ENCODE peak calls at places on chromosomes 2 and 18, in four cellular contexts. C is heart left ventricle, M is breast epithelium, V is mammary epithelial cell. G is an unnamed sample.
A peak's percentile ranks its signal among the peaks of the same experiment; 100 is the strongest.

GRCh38 chr2:23549821-23550535 is 165.0 kb downstream of the KLHL29 start:
- DNase-seq in C (peak; percentile 27), M (no peak), V (no peak), G (no peak)

GRCh38 chr2:112887904-112888303 is 23.1 kb upstream of the IL37 start:
- DNase-seq in C (no peak), M (no peak), V (no peak), G (no peak)

GRCh38 chr2:42840141-42840540 is 47.8 kb upstream of the HAAO start:
- DNase-seq in C (no peak), M (no peak), V (no peak), G (no peak)

GRCh38 chr2:223779877-223780276 is 57.5 kb downstream of the AP1S3 start:
- DNase-seq in C (no peak), M (no peak), V (peak; percentile 44), G (no peak)

GRCh38 chr2:8352989-8353388 is 328.9 kb upstream of the ID2 start:
- DNase-seq in C (no peak), M (no peak), V (no peak), G (no peak)

GRCh38 chr2:45909677-45910191 is 258.3 kb downstream of the PRKCE start:
- DNase-seq in C (no peak), M (peak; percentile 73), V (peak; percentile 82), G (no peak)

GRCh38 chr2:121110924-121111323 is 174.1 kb downstream of the TFCP2L1 start:
- DNase-seq in C (no peak), M (no peak), V (no peak), G (no peak)

GRCh38 chr2:96831679-96832078 is 12.1 kb downstream of the ANKRD23 start:
- DNase-seq in C (no peak), M (no peak), V (no peak), G (no peak)

GRCh38 chr2:38507712-38508111 is 95.0 kb downstream of the HNRNPLL start:
- DNase-seq in C (no peak), M (no peak), V (no peak), G (no peak)

GRCh38 chr18:38940863-38941531 is 1375.4 kb upstream of the CELF4 start:
- DNase-seq in C (no peak), M (no peak), V (peak; percentile 98), G (no peak)

GRCh38 chr2:121925466-121925865 is 170.0 kb downstream of the TSN start:
- DNase-seq in C (no peak), M (no peak), V (peak; percentile 5), G (no peak)

GRCh38 chr2:114442545-114442944 is at the start of gene DPP10:
- DNase-seq in C (no peak), M (no peak), V (no peak), G (no peak)

GRCh38 chr2:31219131-31219969 is 2.0 kb upstream of the CAPN14 start:
- DNase-seq in C (no peak), M (no peak), V (no peak), G (no peak)

GRCh38 chr18:47936975-47937374 is 6.5 kb upstream of the SMAD2 start:
- DNase-seq in C (no peak), M (no peak), V (no peak), G (no peak)

GRCh38 chr2:237223208-237223861 is 137.6 kb downstream of the COPS8 start:
- DNase-seq in C (peak; percentile 74), M (no peak), V (peak; percentile 90), G (peak; percentile 91)

GRCh38 chr2:216696751-216697560 is 1.6 kb upstream of the IGFBP5 start:
- DNase-seq in C (no peak), M (no peak), V (peak; percentile 36), G (no peak)

GRCh38 chr2:224778474-224778877 is 62.3 kb upstream of the CCDC195 start:
- DNase-seq in C (no peak), M (no peak), V (peak; percentile 53), G (peak; percentile 19)

GRCh38 chr2:20118051-20118450 is 66.6 kb upstream of the LAPTM4A start:
- DNase-seq in C (no peak), M (no peak), V (no peak), G (no peak)

GRCh38 chr2:37324536-37324785 is 172 bp downstream of the PRKD3 start:
- DNase-seq in C (peak; percentile 91), M (peak; percentile 71), V (no peak), G (no peak)

GRCh38 chr2:122590524-122590923 is 835.1 kb downstream of the TSN start:
- DNase-seq in C (no peak), M (no peak), V (no peak), G (no peak)

GRCh38 chr2:85806358-85807118 is 52.7 kb downstream of the ATOH8 start:
- DNase-seq in C (no peak), M (no peak), V (no peak), G (no peak)

GRCh38 chr18:67426477-67426876 is 90.0 kb downstream of the DSEL start:
- DNase-seq in C (no peak), M (no peak), V (no peak), G (no peak)

GRCh38 chr2:12120281-12121150 is 374.1 kb downstream of the LPIN1 start:
- DNase-seq in C (no peak), M (no peak), V (no peak), G (peak; percentile 10)

GRCh38 chr2:208046686-208047085 is 21.4 kb upstream of the PLEKHM3 start:
- DNase-seq in C (no peak), M (no peak), V (no peak), G (no peak)

GRCh38 chr2:149394864-149395263 is 64.5 kb downstream of the LYPD6 start:
- DNase-seq in C (no peak), M (no peak), V (no peak), G (no peak)

GRCh38 chr2:30702694-30703093 is 104.6 kb downstream of the CAPN13 start:
- DNase-seq in C (no peak), M (no peak), V (no peak), G (no peak)

GRCh38 chr2:65638438-65638837 is 206.0 kb upstream of the SPRED2 start:
- DNase-seq in C (no peak), M (no peak), V (no peak), G (no peak)

GRCh38 chr2:206083602-206084467 is 2.1 kb downstream of the INO80D start:
- DNase-seq in C (no peak), M (no peak), V (peak; percentile 16), G (no peak)

GRCh38 chr18:62773691-62774090 is 58.4 kb downstream of the PHLPP1 start:
- DNase-seq in C (no peak), M (no peak), V (no peak), G (no peak)

GRCh38 chr2:144524190-144524957 is 4.5 kb upstream of the ZEB2 start:
- DNase-seq in C (peak; percentile 90), M (no peak), V (no peak), G (no peak)

GRCh38 chr2:46230115-46230571 is 67.1 kb upstream of the EPAS1 start:
- DNase-seq in C (peak; percentile 69), M (no peak), V (peak; percentile 49), G (no peak)

GRCh38 chr2:151176661-151177060 is 85.0 kb downstream of the RBM43 start:
- DNase-seq in C (no peak), M (no peak), V (no peak), G (no peak)

GRCh38 chr2:233184669-233185068 is 66.8 kb upstream of the ATG16L1 start:
- DNase-seq in C (no peak), M (no peak), V (no peak), G (no peak)

GRCh38 chr18:74234326-74235171 is 57.2 kb downstream of the CYB5A start:
- DNase-seq in C (no peak), M (no peak), V (peak; percentile 41), G (no peak)

DNA sequence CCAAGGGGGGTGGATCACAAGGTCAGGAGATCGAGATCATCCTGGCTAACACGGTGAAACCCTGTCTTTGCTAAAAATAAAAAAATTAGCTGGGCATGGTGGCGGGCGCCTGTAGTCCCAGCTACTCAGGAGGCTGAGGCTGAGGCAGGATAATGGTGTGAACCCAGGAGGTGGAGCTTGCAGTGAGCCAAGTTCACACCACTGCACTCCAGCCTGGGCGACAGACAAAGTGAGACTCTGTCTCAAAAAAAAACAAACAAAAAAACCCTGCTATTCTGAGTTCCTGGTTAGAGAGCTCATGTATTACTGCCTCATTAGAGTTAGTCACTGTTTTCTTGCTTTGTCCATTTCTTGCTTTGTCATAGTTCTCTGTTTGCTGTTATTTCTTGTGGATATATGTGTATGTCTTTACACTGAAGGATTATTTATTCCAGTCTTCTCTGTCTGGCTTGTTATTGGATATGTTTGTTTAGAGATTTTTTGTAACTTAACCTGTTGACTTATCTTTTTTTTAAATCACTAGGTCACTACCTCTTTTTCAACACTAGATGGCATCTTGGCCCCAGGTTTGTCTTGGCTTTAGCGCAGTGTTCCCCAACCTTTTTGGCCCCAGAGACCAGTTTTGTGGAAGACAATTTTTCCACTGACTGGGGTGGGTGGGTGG is 17.0 kb downstream of the TTLL4 start:
- DNase-seq in C (no peak), M (no peak), V (peak; percentile 41), G (no peak)
- H3K4me3 ChIP-seq in C (no peak overlapping the region), M (no peak overlapping the region), V (no peak overlapping the region), G (no peak overlapping the region)

DNA sequence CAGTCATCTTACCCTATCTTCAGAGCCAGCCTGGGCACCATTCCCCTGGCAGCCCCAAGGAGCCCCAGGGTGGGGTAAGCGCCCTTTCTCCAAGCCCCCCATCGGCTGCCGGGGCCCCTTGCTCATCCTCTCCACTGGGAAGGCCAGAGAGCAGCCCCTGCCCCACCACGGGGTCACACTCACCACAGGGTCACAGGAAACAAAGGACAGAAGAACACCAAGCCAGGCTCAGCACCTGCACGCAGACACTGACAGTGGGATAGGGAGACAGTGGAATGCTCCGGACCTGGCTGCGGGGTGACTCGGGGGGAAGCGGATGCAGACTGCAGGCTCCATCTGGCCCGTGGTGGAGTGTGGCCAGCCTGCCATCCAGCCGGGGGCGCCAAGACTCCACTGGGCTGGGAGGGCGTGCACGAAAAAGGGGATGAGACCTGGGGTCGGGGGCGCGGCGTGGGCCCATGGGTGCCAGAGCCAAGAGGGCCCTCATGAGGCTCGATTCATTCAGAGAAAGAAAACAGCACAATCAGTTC is 21.1 kb downstream of the HDAC4 start:
- DNase-seq in C (peak; percentile 56), M (peak; percentile 48), V (no peak), G (no peak)
- H3K27me3 ChIP-seq in C (no peaks in the 10 kb centered on the region), M (no peaks in the 10 kb centered on the region), V (no peaks in the 10 kb centered on the region), G (no peaks in the 10 kb centered on the region)

DNA sequence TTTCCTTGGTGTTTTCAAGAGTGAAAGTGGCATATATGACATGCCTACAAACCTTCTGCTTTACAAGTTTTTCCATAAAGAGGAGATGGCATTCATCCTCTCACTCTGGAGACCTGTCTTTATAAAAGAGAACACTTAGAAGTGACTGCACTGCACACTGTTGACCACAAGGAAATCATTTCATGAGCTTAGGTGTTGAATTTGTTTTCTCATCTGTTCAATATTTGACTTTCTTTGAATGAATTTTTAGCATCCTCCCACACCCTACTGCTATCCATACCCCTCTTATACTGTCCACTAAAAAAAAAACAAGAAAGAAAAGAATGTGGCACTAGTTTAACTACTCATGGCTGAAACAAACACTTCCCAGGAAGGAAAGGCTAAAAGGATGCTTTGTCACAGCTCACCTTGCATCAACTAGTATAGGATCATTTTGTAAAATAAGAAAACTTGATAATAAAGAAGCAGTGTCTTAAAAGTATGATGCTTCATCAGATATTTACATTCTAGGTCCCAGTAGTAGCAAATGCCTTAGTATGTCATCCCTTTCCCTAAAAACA is 83.0 kb downstream of the ACVR1 start:
- DNase-seq in C (no peak), M (no peak), V (no peak), G (no peak)
- TF ChIP-seq CTCF in C (no peak), M (no peak), V (peak; percentile 34), G (peak; percentile 32)

DNA sequence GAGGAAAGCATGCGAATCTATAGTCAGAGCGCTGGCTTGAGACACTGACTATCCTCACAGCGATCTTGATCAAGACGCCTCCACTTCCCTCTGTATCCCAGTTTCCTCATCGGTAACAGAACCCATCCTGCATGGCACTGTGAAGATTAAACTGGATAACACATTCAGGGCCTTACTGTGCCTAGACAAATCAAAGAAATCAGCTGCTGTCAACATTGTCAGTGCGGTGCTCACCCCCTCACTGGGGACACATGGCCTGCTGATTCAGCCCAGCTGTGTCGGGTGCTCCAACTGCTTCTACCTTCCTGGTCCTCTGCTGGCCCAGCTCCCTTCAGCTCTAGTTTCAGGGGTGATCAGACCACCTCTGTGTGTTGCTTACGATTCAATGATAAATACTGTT is 268.6 kb upstream of the AGAP1 start:
- DNase-seq in C (no peak), M (no peak), V (no peak), G (no peak)
- H3K4me3 ChIP-seq in C (no peak overlapping the region), M (no peak overlapping the region), V (no peak overlapping the region), G (no peak overlapping the region)